ENCODE peak calls at places on chromosome X, in seven cellular contexts. One of them, this sample, is unnamed.
A peak's percentile ranks its signal among the peaks of the same experiment; 100 is the strongest.

GRCh38 chrX:374566-374965 is 12.1 kb downstream of the PPP2R3B start:
- DNase-seq in coronary artery: no peak
- DNase-seq in fibroblast of lung: no peak
- DNase-seq in Peyer's patch: no peak
- DNase-seq in colonic mucosa: no peak
- DNase-seq in SK-N-SH: peak; percentile 55
- DNase-seq in foreskin keratinocyte: no peak
- DNase-seq in this sample: no peak

GRCh38 chrX:41603591-41603990 is 85.2 kb upstream of the GPR34 start:
- DNase-seq in fibroblast of lung: no peak
- DNase-seq in SK-N-SH: no peak
- DNase-seq in coronary artery: no peak
- DNase-seq in colonic mucosa: no peak
- DNase-seq in foreskin keratinocyte: no peak
- DNase-seq in Peyer's patch: no peak
- DNase-seq in this sample: no peak

GRCh38 chrX:77918568-77918967 is 8.1 kb downstream of the ATP7A start:
- DNase-seq in coronary artery: no peak
- DNase-seq in fibroblast of lung: peak; percentile 40
- DNase-seq in colonic mucosa: no peak
- DNase-seq in SK-N-SH: no peak
- DNase-seq in foreskin keratinocyte: no peak
- DNase-seq in Peyer's patch: no peak
- DNase-seq in this sample: no peak

GRCh38 chrX:85501349-85501748 is 121.9 kb upstream of the POF1B start:
- DNase-seq in Peyer's patch: no peak
- DNase-seq in fibroblast of lung: no peak
- DNase-seq in coronary artery: no peak
- DNase-seq in SK-N-SH: no peak
- DNase-seq in colonic mucosa: no peak
- DNase-seq in foreskin keratinocyte: no peak
- DNase-seq in this sample: no peak

GRCh38 chrX:42678133-42678532 is 99.8 kb downstream of the PPP1R2C start:
- DNase-seq in colonic mucosa: no peak
- DNase-seq in fibroblast of lung: peak; percentile 6
- DNase-seq in Peyer's patch: no peak
- DNase-seq in coronary artery: no peak
- DNase-seq in SK-N-SH: no peak
- DNase-seq in foreskin keratinocyte: peak; percentile 9
- DNase-seq in this sample: no peak

GRCh38 chrX:151902813-151903591 is 9.7 kb upstream of the MAGEA4 start:
- DNase-seq in SK-N-SH: no peak
- DNase-seq in fibroblast of lung: peak; percentile 93
- DNase-seq in Peyer's patch: no peak
- DNase-seq in foreskin keratinocyte: peak; percentile 72
- DNase-seq in colonic mucosa: peak; percentile 33
- DNase-seq in coronary artery: no peak
- DNase-seq in this sample: peak; percentile 97

GRCh38 chrX:147917700-147918694 is 6.3 kb downstream of the FMR1 start:
- DNase-seq in Peyer's patch: no peak
- DNase-seq in SK-N-SH: no peak
- DNase-seq in coronary artery: no peak
- DNase-seq in colonic mucosa: no peak
- DNase-seq in fibroblast of lung: peak; percentile 70
- DNase-seq in foreskin keratinocyte: no peak
- DNase-seq in this sample: no peak

GRCh38 chrX:84187501-84188319 is at the start of gene RPS6KA6:
- DNase-seq in colonic mucosa: peak; percentile 24
- DNase-seq in fibroblast of lung: peak; percentile 30
- DNase-seq in foreskin keratinocyte: peak; percentile 15
- DNase-seq in Peyer's patch: no peak
- DNase-seq in coronary artery: peak; percentile 71
- DNase-seq in SK-N-SH: peak; percentile 64
- DNase-seq in this sample: peak; percentile 34

GRCh38 chrX:150731795-150732194 is 38.6 kb downstream of the MTMR1 start:
- DNase-seq in coronary artery: no peak
- DNase-seq in colonic mucosa: no peak
- DNase-seq in Peyer's patch: no peak
- DNase-seq in SK-N-SH: no peak
- DNase-seq in foreskin keratinocyte: peak; percentile 6
- DNase-seq in fibroblast of lung: peak; percentile 97
- DNase-seq in this sample: no peak

GRCh38 chrX:48695925-48696300 is 621 bp upstream of the SUV39H1 start:
- DNase-seq in coronary artery: no peak
- DNase-seq in fibroblast of lung: no peak
- DNase-seq in Peyer's patch: no peak
- DNase-seq in foreskin keratinocyte: no peak
- DNase-seq in SK-N-SH: peak; percentile 55
- DNase-seq in colonic mucosa: no peak
- DNase-seq in this sample: no peak

GRCh38 chrX:66262807-66263206 is 98.8 kb downstream of the HEPH start:
- DNase-seq in colonic mucosa: no peak
- DNase-seq in SK-N-SH: no peak
- DNase-seq in Peyer's patch: no peak
- DNase-seq in coronary artery: no peak
- DNase-seq in fibroblast of lung: no peak
- DNase-seq in foreskin keratinocyte: no peak
- DNase-seq in this sample: no peak

GRCh38 chrX:73979551-73980131 is 324.3 kb upstream of the ZCCHC13 start:
- DNase-seq in coronary artery: no peak
- DNase-seq in fibroblast of lung: no peak
- DNase-seq in Peyer's patch: no peak
- DNase-seq in colonic mucosa: no peak
- DNase-seq in SK-N-SH: no peak
- DNase-seq in foreskin keratinocyte: no peak
- DNase-seq in this sample: no peak

GRCh38 chrX:124338733-124339514 is 6.5 kb downstream of the TEX13D start:
- DNase-seq in fibroblast of lung: no peak
- DNase-seq in Peyer's patch: no peak
- DNase-seq in SK-N-SH: no peak
- DNase-seq in foreskin keratinocyte: no peak
- DNase-seq in colonic mucosa: no peak
- DNase-seq in coronary artery: no peak
- DNase-seq in this sample: no peak

GRCh38 chrX:42952621-42953020 is 174.7 kb upstream of the PPP1R2C start:
- DNase-seq in colonic mucosa: no peak
- DNase-seq in Peyer's patch: no peak
- DNase-seq in coronary artery: no peak
- DNase-seq in fibroblast of lung: no peak
- DNase-seq in SK-N-SH: no peak
- DNase-seq in foreskin keratinocyte: peak; percentile 25
- DNase-seq in this sample: no peak

GRCh38 chrX:117969782-117970181 is 146.8 kb downstream of the KLHL13 start:
- DNase-seq in colonic mucosa: no peak
- DNase-seq in fibroblast of lung: no peak
- DNase-seq in SK-N-SH: no peak
- DNase-seq in coronary artery: no peak
- DNase-seq in Peyer's patch: no peak
- DNase-seq in foreskin keratinocyte: no peak
- DNase-seq in this sample: no peak

GRCh38 chrX:154433605-154434004 is 3.3 kb upstream of the GDI1 start:
- DNase-seq in SK-N-SH: no peak
- DNase-seq in Peyer's patch: no peak
- DNase-seq in colonic mucosa: no peak
- DNase-seq in fibroblast of lung: no peak
- DNase-seq in foreskin keratinocyte: no peak
- DNase-seq in coronary artery: no peak
- DNase-seq in this sample: no peak

GRCh38 chrX:20418379-20418778 is 151.7 kb upstream of the RPS6KA3 start:
- DNase-seq in fibroblast of lung: no peak
- DNase-seq in SK-N-SH: no peak
- DNase-seq in colonic mucosa: no peak
- DNase-seq in coronary artery: no peak
- DNase-seq in foreskin keratinocyte: no peak
- DNase-seq in Peyer's patch: peak; percentile 33
- DNase-seq in this sample: no peak

GRCh38 chrX:152245231-152245630 is 106.9 kb upstream of the MAGEA10 start:
- DNase-seq in coronary artery: no peak
- DNase-seq in foreskin keratinocyte: peak; percentile 37
- DNase-seq in colonic mucosa: no peak
- DNase-seq in SK-N-SH: no peak
- DNase-seq in fibroblast of lung: peak; percentile 47
- DNase-seq in Peyer's patch: no peak
- DNase-seq in this sample: peak; percentile 48

GRCh38 chrX:110746014-110746413 is 49.6 kb downstream of the CHRDL1 start:
- DNase-seq in colonic mucosa: no peak
- DNase-seq in coronary artery: no peak
- DNase-seq in Peyer's patch: no peak
- DNase-seq in fibroblast of lung: no peak
- DNase-seq in SK-N-SH: no peak
- DNase-seq in foreskin keratinocyte: no peak
- DNase-seq in this sample: no peak

GRCh38 chrX:17836830-17837229 is 24.3 kb downstream of the RAI2 start:
- DNase-seq in coronary artery: no peak
- DNase-seq in foreskin keratinocyte: no peak
- DNase-seq in Peyer's patch: no peak
- DNase-seq in colonic mucosa: no peak
- DNase-seq in fibroblast of lung: no peak
- DNase-seq in SK-N-SH: no peak
- DNase-seq in this sample: no peak

GRCh38 chrX:2521927-2522386 is 21.2 kb upstream of the DHRSX start:
- DNase-seq in foreskin keratinocyte: no peak
- DNase-seq in Peyer's patch: no peak
- DNase-seq in fibroblast of lung: no peak
- DNase-seq in coronary artery: no peak
- DNase-seq in colonic mucosa: no peak
- DNase-seq in SK-N-SH: no peak
- DNase-seq in this sample: no peak
- H3K27ac ChIP-seq in foreskin keratinocyte: no peak overlapping the region
- H3K27ac ChIP-seq in Peyer's patch: peak overlapping the region; percentile 5
- H3K27ac ChIP-seq in fibroblast of lung: no peak overlapping the region
- H3K27ac ChIP-seq in coronary artery: peak overlapping the region; percentile 6
- H3K27ac ChIP-seq in colonic mucosa: no peak overlapping the region
- H3K27ac ChIP-seq in SK-N-SH: no peak overlapping the region
- H3K27ac ChIP-seq in this sample: no peak overlapping the region

GRCh38 chrX:107008034-107008433 is 8.0 kb upstream of the MORC4 start:
- DNase-seq in fibroblast of lung: no peak
- DNase-seq in SK-N-SH: no peak
- DNase-seq in colonic mucosa: no peak
- DNase-seq in coronary artery: no peak
- DNase-seq in Peyer's patch: no peak
- DNase-seq in foreskin keratinocyte: no peak
- DNase-seq in this sample: no peak
- H3K27ac ChIP-seq in fibroblast of lung: no peak overlapping the region
- H3K27ac ChIP-seq in SK-N-SH: no peak overlapping the region
- H3K27ac ChIP-seq in colonic mucosa: no peak overlapping the region
- H3K27ac ChIP-seq in coronary artery: no peak overlapping the region
- H3K27ac ChIP-seq in Peyer's patch: no peak overlapping the region
- H3K27ac ChIP-seq in foreskin keratinocyte: no peak overlapping the region
- H3K27ac ChIP-seq in this sample: no peak overlapping the region

GRCh38 chrX:1464282-1465131 is 11.8 kb upstream of the ASMTL start:
- DNase-seq in colonic mucosa: no peak
- DNase-seq in foreskin keratinocyte: no peak
- DNase-seq in coronary artery: peak; percentile 65
- DNase-seq in fibroblast of lung: no peak
- DNase-seq in SK-N-SH: no peak
- DNase-seq in Peyer's patch: peak; percentile 18
- DNase-seq in this sample: no peak
- H3K27ac ChIP-seq in colonic mucosa: no peak overlapping the region
- H3K27ac ChIP-seq in foreskin keratinocyte: no peak overlapping the region
- H3K27ac ChIP-seq in coronary artery: no peak overlapping the region
- H3K27ac ChIP-seq in fibroblast of lung: no peak overlapping the region
- H3K27ac ChIP-seq in SK-N-SH: no peak overlapping the region
- H3K27ac ChIP-seq in Peyer's patch: peak overlapping the region; percentile 38
- H3K27ac ChIP-seq in this sample: no peak overlapping the region

GRCh38 chrX:111874241-111874640 is 1.7 kb upstream of the TRPC5OS start:
- DNase-seq in coronary artery: no peak
- DNase-seq in fibroblast of lung: no peak
- DNase-seq in SK-N-SH: no peak
- DNase-seq in colonic mucosa: no peak
- DNase-seq in foreskin keratinocyte: no peak
- DNase-seq in Peyer's patch: no peak
- DNase-seq in this sample: no peak
- H3K27ac ChIP-seq in coronary artery: no peak overlapping the region
- H3K27ac ChIP-seq in fibroblast of lung: no peak overlapping the region
- H3K27ac ChIP-seq in SK-N-SH: no peak overlapping the region
- H3K27ac ChIP-seq in colonic mucosa: no peak overlapping the region
- H3K27ac ChIP-seq in foreskin keratinocyte: no peak overlapping the region
- H3K27ac ChIP-seq in Peyer's patch: no peak overlapping the region
- H3K27ac ChIP-seq in this sample: no peak overlapping the region